ENCODE peak calls at places on chromosomes 16 and 17, in eight cellular contexts. I, W, K, D, O, Z, H and E are unnamed samples.

GRCh38 chr17:40097931-40098845 is 2.2 kb downstream of the NR1D1 start:
- DNase-seq in H (peak; percentile 56), W (no peak), D (peak; percentile 61), K (no peak), I (no peak), Z (peak; percentile 56), O (no peak), E (peak; percentile 86)

GRCh38 chr17:45228121-45228941 is 6.6 kb downstream of the FMNL1 start:
- DNase-seq in K (no peak), D (no peak), O (no peak), W (no peak), Z (no peak), H (no peak), I (no peak), E (no peak)

GRCh38 chr17:28404461-28404811 is 1.6 kb downstream of the SLC46A1 start:
- DNase-seq in O (no peak), H (no peak), D (no peak), W (no peak), I (no peak), Z (no peak), K (no peak), E (no peak)

GRCh38 chr16:14418795-14419225 is 211.2 kb downstream of the PARN start:
- DNase-seq in W (no peak), Z (no peak), K (no peak), H (no peak), D (no peak), I (no peak), O (no peak), E (no peak)

GRCh38 chr16:53821957-53822625 is 118.1 kb downstream of the FTO start:
- DNase-seq in K (peak; percentile 63), W (peak; percentile 49), H (peak; percentile 82), I (no peak), D (no peak), Z (peak; percentile 68), O (peak; percentile 80), E (peak; percentile 79)

GRCh38 chr17:16442594-16443389 is 27.4 kb downstream of the TRPV2 start:
- DNase-seq in I (no peak), Z (no peak), O (no peak), H (peak; percentile 47), D (no peak), W (no peak), K (no peak), E (no peak)

GRCh38 chr16:84726079-84726669 is 26.4 kb downstream of the USP10 start:
- DNase-seq in Z (peak; percentile 86), O (peak; percentile 85), H (peak; percentile 94), D (peak; percentile 90), I (peak; percentile 90), K (peak; percentile 82), W (no peak), E (peak; percentile 67)

GRCh38 chr17:50565559-50566350 is 5.2 kb downstream of the CACNA1G start:
- DNase-seq in K (no peak), D (no peak), W (no peak), O (peak; percentile 4), Z (no peak), I (peak; percentile 82), H (no peak), E (no peak)

GRCh38 chr17:1563786-1564613 is 1.4 kb upstream of the PITPNA start:
- DNase-seq in W (no peak), I (no peak), K (no peak), O (no peak), D (no peak), H (no peak), Z (no peak), E (no peak)

GRCh38 chr17:39208893-39209292 is 8.8 kb downstream of the RPL19 start:
- DNase-seq in I (peak; percentile 67), D (no peak), W (no peak), O (no peak), Z (peak; percentile 27), H (no peak), K (no peak), E (no peak)

GRCh38 chr16:69717066-69717465 is 9.3 kb downstream of the NQO1 start:
- DNase-seq in W (no peak), Z (no peak), D (no peak), O (no peak), K (no peak), I (no peak), H (no peak), E (no peak)

GRCh38 chr17:2084129-2084765 is 29.3 kb downstream of the HIC1 start:
- DNase-seq in W (peak; percentile 68), K (peak; percentile 54), H (peak; percentile 56), D (peak; percentile 65), Z (peak; percentile 84), I (no peak), O (peak; percentile 53), E (peak; percentile 44)

GRCh38 chr16:81035975-81036750 is 521 bp downstream of the ATMIN start:
- DNase-seq in O (peak; percentile 11), W (no peak), H (peak; percentile 25), Z (peak; percentile 15), I (peak; percentile 70), D (peak; percentile 39), K (peak; percentile 6), E (peak; percentile 10)

GRCh38 chr17:19768046-19768782 is 20.1 kb upstream of the ALDH3A1 start:
- DNase-seq in K (no peak), Z (no peak), W (no peak), O (no peak), H (no peak), I (no peak), D (no peak), E (no peak)

GRCh38 chr17:6070280-6070894 is at the start of gene WSCD1:
- DNase-seq in Z (no peak), O (no peak), K (no peak), W (no peak), D (peak; percentile 42), H (no peak), I (peak; percentile 81), E (no peak)

GRCh38 chr17:64377769-64378282 is 12.8 kb downstream of the PECAM1 start:
- DNase-seq in D (no peak), W (no peak), K (no peak), H (peak; percentile 35), Z (peak; percentile 93), I (no peak), O (peak; percentile 60), E (no peak)

GRCh38 chr17:32444301-32445074 is at the start of gene PSMD11:
- DNase-seq in D (peak; percentile 98), H (peak; percentile 98), Z (peak; percentile 95), K (peak; percentile 95), O (peak; percentile 95), I (peak; percentile 99), W (peak; percentile 70), E (peak; percentile 85)
- TF ChIP-seq CTCF in D (peak; percentile 98), H (peak; percentile 83), Z (peak; percentile 70), K (peak; percentile 86), O (peak; percentile 92), I (no peak), W (peak; percentile 98), E (peak; percentile 78)

DNA sequence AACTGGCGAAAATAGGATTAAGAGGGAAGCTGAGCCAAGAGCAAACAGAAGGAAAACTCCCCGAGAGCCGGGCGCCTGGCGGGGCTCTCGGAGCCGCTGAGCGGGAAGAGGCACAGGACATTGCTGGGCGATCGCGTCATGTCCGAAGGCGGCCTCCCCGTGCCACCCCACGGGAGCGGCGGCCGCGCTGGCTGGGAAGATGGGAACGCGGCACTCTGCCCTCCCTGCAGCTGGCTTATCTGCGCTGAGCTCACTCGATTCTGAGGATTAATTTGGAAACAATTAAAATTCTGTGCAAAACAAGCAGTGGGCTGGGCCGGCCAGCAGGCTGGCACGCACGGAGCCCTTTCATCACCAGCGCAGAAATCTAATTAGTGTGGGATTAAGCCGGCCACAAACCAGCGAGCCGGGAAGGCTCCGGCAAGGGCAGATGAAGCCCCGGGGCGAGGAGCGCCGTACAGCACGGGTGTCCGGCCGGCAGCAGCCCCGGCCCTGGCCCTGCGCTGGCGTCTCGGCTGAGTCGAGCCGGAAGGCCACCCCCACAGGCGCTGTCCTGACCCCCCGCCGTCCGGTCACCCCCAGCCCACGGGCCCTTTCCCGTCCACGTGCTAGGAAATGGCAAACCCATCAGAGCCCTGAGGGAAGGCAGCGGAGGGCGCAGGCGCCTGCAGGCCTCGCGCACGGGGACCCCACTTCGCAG is 37.8 kb downstream of the SOX8 start:
- DNase-seq in Z (no peak), H (peak; percentile 48), I (peak; percentile 92), W (peak; percentile 26), O (peak; percentile 4), K (peak; percentile 40), D (peak; percentile 62), E (no peak)
- H3K4me3 ChIP-seq in Z (no peak overlapping the region), H (peak overlapping the region; percentile 25), I (no peak overlapping the region), W (peak overlapping the region; percentile 25), O (no peak overlapping the region), K (no peak overlapping the region), D (peak overlapping the region; percentile 11), E (no peak overlapping the region)

GRCh38 chr16:2426941-2427361 is 2.3 kb upstream of the CCNF start:
- DNase-seq in O (no peak), K (no peak), Z (no peak), D (no peak), W (no peak), I (no peak), H (no peak), E (peak; percentile 28)

GRCh38 chr16:2427526-2427925 is 1.7 kb upstream of the CCNF start:
- DNase-seq in I (no peak), K (no peak), D (no peak), H (no peak), Z (no peak), O (no peak), W (no peak), E (no peak)

GRCh38 chr16:2428787-2429036 is 535 bp upstream of the CCNF start:
- DNase-seq in D (no peak), W (no peak), H (no peak), O (no peak), I (no peak), K (peak; percentile 11), Z (no peak), E (no peak)

GRCh38 chr16:2429037-2429770 is at the start of gene CCNF:
- DNase-seq in K (peak; percentile 94), Z (peak; percentile 92), W (peak; percentile 67), H (peak; percentile 96), I (peak; percentile 99), O (peak; percentile 92), D (peak; percentile 99), E (peak; percentile 83)

DNA sequence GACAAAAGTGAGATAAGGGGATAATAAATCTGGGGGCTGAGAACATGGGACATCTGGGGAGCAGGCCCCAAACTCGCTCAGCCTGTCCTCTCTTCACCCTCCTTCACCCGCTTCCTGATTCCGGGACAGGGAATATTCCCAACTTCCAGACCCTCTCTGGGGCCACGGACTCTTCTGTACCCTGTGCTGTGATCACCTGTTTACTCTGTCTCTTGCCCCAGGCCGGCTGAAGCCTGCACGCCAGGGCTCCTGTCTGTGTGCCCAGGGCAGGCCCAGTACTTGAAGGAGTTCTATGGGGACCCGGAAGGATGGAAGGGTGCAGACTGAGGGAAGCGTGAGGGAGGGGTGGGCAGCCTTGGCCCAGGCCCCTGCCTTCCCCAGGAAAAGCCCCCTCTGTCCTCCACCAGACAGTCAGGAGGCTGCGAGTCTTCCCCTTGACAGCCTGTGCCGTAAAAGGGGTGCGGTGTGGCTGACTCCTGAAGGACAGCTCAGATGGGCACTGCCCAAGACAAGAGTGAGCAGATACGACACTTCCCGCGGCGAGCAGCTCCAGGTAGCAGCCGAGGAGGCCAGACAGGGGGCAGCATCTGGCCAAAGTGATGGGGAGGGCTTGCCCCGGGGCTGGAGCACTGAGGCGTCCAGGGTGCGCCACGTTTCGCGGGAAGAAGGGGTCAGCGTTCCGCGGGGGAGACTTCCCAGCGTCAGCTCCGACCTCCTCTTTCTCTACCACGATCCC is 1.0 kb upstream of the CCNF start:
- DNase-seq in W (no peak), D (peak; percentile 33), H (peak; percentile 30), O (no peak), K (no peak), I (peak; percentile 64), Z (peak; percentile 9), E (peak; percentile 19)
- TF ChIP-seq CTCF in W (peak; percentile 47), D (peak; percentile 40), H (peak; percentile 52), O (peak; percentile 14), K (peak; percentile 51), I (peak; percentile 18), Z (peak; percentile 11), E (peak; percentile 46)

GRCh38 chr16:88781140-88782077 is 3.6 kb downstream of the PIEZO1 start:
- DNase-seq in D (peak; percentile 37), W (no peak), K (no peak), I (no peak), Z (no peak), O (no peak), H (no peak), E (no peak)
- H3K4me3 ChIP-seq in D (no peak overlapping the region), W (no peak overlapping the region), K (no peak overlapping the region), I (no peak overlapping the region), Z (no peak overlapping the region), O (no peak overlapping the region), H (no peak overlapping the region), E (no peak overlapping the region)